ENCODE peak calls at places on chromosomes 13 and 19, in nine cellular contexts. G, P, M, C, Y, I, L, T and Z are unnamed samples.
A peak's percentile ranks its signal among the peaks of the same experiment; 100 is the strongest.

GRCh38 chr19:51830263-51830662 is 35.3 kb downstream of the FPR3 start:
- DNase-seq in T (no peak), P (no peak), C (no peak), M (no peak), L (peak; percentile 32), I (no peak), G (peak; percentile 57), Y (no peak), Z (no peak)

GRCh38 chr19:17473041-17473440 is 2.7 kb downstream of the SLC27A1 start:
- DNase-seq in L (peak; percentile 76), P (no peak), G (peak; percentile 82), I (peak; percentile 57), Y (no peak), C (no peak), T (no peak), M (no peak), Z (no peak)

GRCh38 chr19:18424122-18424889 is 5.1 kb downstream of the SSBP4 start:
- DNase-seq in P (no peak), Y (no peak), C (peak; percentile 33), G (no peak), T (peak; percentile 56), I (no peak), M (no peak), L (no peak), Z (no peak)

GRCh38 chr13:111184685-111185401 is 69.7 kb downstream of the ARHGEF7 start:
- DNase-seq in Y (no peak), M (peak; percentile 76), T (no peak), I (no peak), L (peak; percentile 71), C (no peak), P (peak; percentile 78), G (peak; percentile 22), Z (peak; percentile 34)

GRCh38 chr13:34863360-34864135 is 78.5 kb upstream of the NBEA start:
- DNase-seq in I (peak; percentile 10), M (no peak), L (peak; percentile 79), Y (no peak), P (no peak), C (no peak), G (peak; percentile 67), T (no peak), Z (no peak)

GRCh38 chr13:33628662-33629061 is 189.3 kb upstream of the RFC3 start:
- DNase-seq in T (no peak), G (no peak), P (no peak), I (no peak), L (no peak), M (no peak), C (no peak), Y (no peak), Z (no peak)

GRCh38 chr19:37902668-37903067 is 3.7 kb downstream of the WDR87 start:
- DNase-seq in I (peak; percentile 34), L (peak; percentile 83), C (peak; percentile 97), T (peak; percentile 94), P (peak; percentile 72), Y (peak; percentile 85), M (peak; percentile 78), G (peak; percentile 81), Z (peak; percentile 90)

GRCh38 chr19:3979289-3979673 is 6.0 kb downstream of the EEF2 start:
- DNase-seq in G (no peak), I (no peak), L (no peak), C (no peak), M (no peak), T (no peak), P (peak; percentile 7), Y (no peak), Z (no peak)

GRCh38 chr13:32032780-32033179 is 1.2 kb downstream of the FRY start:
- DNase-seq in L (no peak), G (no peak), I (no peak), T (no peak), Y (no peak), M (no peak), P (no peak), C (no peak), Z (no peak)

GRCh38 chr19:1410136-1410786 is 2.9 kb downstream of the DAZAP1 start:
- DNase-seq in T (no peak), I (no peak), M (peak; percentile 50), C (no peak), Y (no peak), G (peak; percentile 44), L (peak; percentile 57), P (no peak), Z (no peak)

GRCh38 chr19:1069009-1069779 is 2.2 kb downstream of the ARHGAP45 start:
- DNase-seq in P (peak; percentile 50), I (no peak), T (no peak), G (no peak), M (peak; percentile 88), Y (no peak), C (no peak), L (no peak), Z (no peak)

GRCh38 chr19:9431475-9431874 is 3.9 kb downstream of the ZNF266 start:
- DNase-seq in G (peak; percentile 49), L (peak; percentile 82), C (peak; percentile 77), P (peak; percentile 21), Y (no peak), M (no peak), T (peak; percentile 58), I (no peak), Z (peak; percentile 55)
- TF ChIP-seq CTCF in G (peak; percentile 52), L (peak; percentile 78), C (peak; percentile 73), P (peak; percentile 38), Y (no peak), M (peak; percentile 35), T (peak; percentile 67), I (peak; percentile 34), Z (peak; percentile 68)

GRCh38 chr19:48147597-48148175 is 22.5 kb downstream of the LIG1 start:
- DNase-seq in C (no peak), T (no peak), Y (no peak), I (no peak), G (no peak), M (no peak), P (no peak), L (no peak), Z (no peak)
- H3K4me3 ChIP-seq in C (no peak overlapping the region), T (no peak overlapping the region), Y (no peak overlapping the region), I (no peak overlapping the region), G (no peak overlapping the region), M (no peak overlapping the region), P (no peak overlapping the region), L (no peak overlapping the region), Z (no peak overlapping the region)

GRCh38 chr13:51584731-51585191 is 499 bp downstream of the WDFY2 start:
- DNase-seq in Y (peak; percentile 86), G (peak; percentile 58), T (peak; percentile 84), C (peak; percentile 82), P (peak; percentile 46), I (no peak), M (peak; percentile 65), L (peak; percentile 58), Z (peak; percentile 69)
- TF ChIP-seq CTCF in Y (no peak), G (peak; percentile 13), T (peak; percentile 16), C (no peak), P (peak; percentile 3), I (peak; percentile 11), M (no peak), L (no peak), Z (peak; percentile 9)

GRCh38 chr13:99986751-99987150 is 5.2 kb downstream of the ZIC2 start:
- DNase-seq in Y (no peak), M (no peak), G (no peak), T (peak; percentile 53), I (no peak), P (no peak), C (peak; percentile 69), L (no peak), Z (no peak)

GRCh38 chr13:99990045-99990977 is 8.7 kb downstream of the ZIC2 start:
- DNase-seq in P (no peak), I (no peak), Y (peak; percentile 53), C (peak; percentile 63), L (no peak), G (no peak), M (no peak), T (peak; percentile 63), Z (no peak)

GRCh38 chr13:99989376-99990044 is 7.9 kb downstream of the ZIC2 start:
- DNase-seq in P (no peak), G (no peak), M (no peak), I (no peak), L (no peak), C (peak; percentile 61), T (peak; percentile 56), Y (no peak), Z (no peak)

GRCh38 chr13:99987180-99988047 is 5.8 kb downstream of the ZIC2 start:
- DNase-seq in Y (no peak), M (no peak), G (no peak), L (no peak), P (no peak), C (peak; percentile 40), T (peak; percentile 71), I (no peak), Z (no peak)

DNA sequence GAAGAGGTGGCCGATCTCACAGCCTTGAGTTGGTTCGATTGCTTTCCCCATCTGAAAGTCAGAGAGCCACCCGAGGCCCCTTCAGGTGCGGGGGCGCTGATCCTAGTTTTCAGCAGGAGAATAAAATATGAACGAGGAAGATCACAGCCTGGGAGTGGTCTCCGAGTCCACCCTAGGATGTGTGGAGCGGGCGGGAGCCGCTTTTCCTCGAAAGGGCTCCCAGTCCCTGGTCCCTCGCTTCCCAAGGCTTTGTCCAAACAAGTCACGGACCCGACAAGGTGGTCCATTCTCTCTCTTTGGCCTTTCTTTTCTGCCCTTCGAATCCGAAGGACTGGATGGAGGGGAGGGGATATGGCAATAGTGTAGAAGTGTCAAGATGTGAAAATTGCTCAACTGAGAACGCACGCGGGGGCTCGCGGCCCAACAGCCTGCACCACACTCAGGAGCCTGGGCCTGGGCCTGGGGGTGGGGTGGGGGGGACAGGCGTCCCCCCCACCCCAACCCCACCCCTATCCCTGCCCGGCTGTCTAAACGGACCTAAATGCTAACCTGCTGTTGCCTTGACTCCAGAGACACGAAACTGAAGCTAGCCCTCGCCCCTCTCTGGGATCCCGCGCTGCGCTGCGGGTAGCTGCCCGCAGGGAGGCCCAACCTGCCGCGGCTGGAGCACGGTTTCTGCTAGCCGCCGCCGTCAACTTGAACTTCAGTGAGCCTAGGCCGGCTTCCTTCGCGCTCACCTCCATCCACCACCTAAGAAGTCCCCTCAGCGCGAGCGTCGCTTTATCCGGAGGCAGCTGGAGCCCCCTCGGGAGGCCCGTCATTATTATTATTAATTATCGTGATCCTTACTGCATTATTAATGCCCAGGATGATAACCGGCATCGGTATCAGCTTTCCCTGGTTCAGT is 7.1 kb downstream of the ZIC2 start:
- DNase-seq in M (no peak), G (no peak), C (peak; percentile 79), T (peak; percentile 70), I (no peak), P (no peak), Y (no peak), L (no peak), Z (no peak)
- H3K4me3 ChIP-seq in M (no peak overlapping the region), G (no peak overlapping the region), C (peak overlapping the region; percentile 54), T (peak overlapping the region; percentile 67), I (no peak overlapping the region), P (no peak overlapping the region), Y (no peak overlapping the region), L (no peak overlapping the region), Z (no peak overlapping the region)